ENCODE peak calls at places on chromosomes 1 and 21, in ten cellular contexts. A is PC-3, X is DND-41, G is astrocyte, Q is mammary epithelial cell, R is mesendoderm, P is Karpas-422, U is fibroblast of lung, H is GM23248, S is H1. W is an unnamed sample. For H3K36me3 and H3K4me1, the result is how much of the 10 kb centered on the place peaks cover.

GRCh38 chr1:205313681-205314308 is 7.8 kb downstream of the NUAK2 start:
- DNase-seq in A (no peak), X (no peak), G (peak), Q (no peak), R (peak), P (peak), U (peak), H (no peak), S (peak), W (peak)

GRCh38 chr1:162310337-162310736 is 66.3 kb downstream of the SPATA46 start:
- DNase-seq in A (peak), X (no peak), G (peak), Q (peak), R (no peak), P (no peak), U (peak), H (no peak), S (no peak), W (no peak)

GRCh38 chr1:80462006-80462405 is 1338.7 kb upstream of the ADGRL2 start:
- DNase-seq in A (no peak), X (no peak), G (no peak), Q (no peak), R (no peak), P (no peak), U (no peak), H (no peak), S (no peak), W (no peak)

GRCh38 chr1:9371391-9371935 is 78.8 kb downstream of the SPSB1 start:
- DNase-seq in A (no peak), X (no peak), G (peak), Q (no peak), R (peak), P (no peak), U (peak), H (peak), S (no peak), W (peak)

GRCh38 chr1:40593449-40594186 is 62.2 kb downstream of the ZNF684 start:
- DNase-seq in A (no peak), X (no peak), G (no peak), Q (peak), R (no peak), P (no peak), U (peak), H (no peak), S (no peak), W (peak)

GRCh38 chr1:205536759-205537361 is 32.4 kb downstream of the CDK18 start:
- DNase-seq in A (peak), X (no peak), G (no peak), Q (no peak), R (no peak), P (no peak), U (no peak), H (no peak), S (peak), W (no peak)

GRCh38 chr1:108316545-108316944 is 72.7 kb upstream of the NBPF4 start:
- DNase-seq in A (peak), X (no peak), G (no peak), Q (peak), R (peak), P (no peak), U (no peak), H (peak), S (no peak), W (peak)

GRCh38 chr1:16236091-16236494 is 890 bp downstream of the CPLANE2 start:
- DNase-seq in A (peak), X (peak), G (no peak), Q (peak), R (peak), P (peak), U (no peak), H (peak), S (no peak), W (peak)

GRCh38 chr1:226110249-226111108 is 48.0 kb downstream of the H3-3A start:
- DNase-seq in A (peak), X (peak), G (peak), Q (peak), R (peak), P (peak), U (peak), H (peak), S (peak), W (peak)

GRCh38 chr1:39481289-39481688 is 10.1 kb upstream of the BMP8A start:
- DNase-seq in A (no peak), X (no peak), G (no peak), Q (no peak), R (no peak), P (no peak), U (no peak), H (no peak), S (no peak), W (no peak)

GRCh38 chr1:198699167-198700015 is 60.6 kb downstream of the PTPRC start:
- DNase-seq in A (peak), X (peak), G (peak), Q (peak), R (peak), P (peak), U (peak), H (peak), S (peak), W (peak)

GRCh38 chr1:177206831-177207230 is 36.1 kb downstream of the BRINP2 start:
- DNase-seq in A (no peak), X (no peak), G (no peak), Q (no peak), R (no peak), P (no peak), U (peak), H (peak), S (no peak), W (no peak)

GRCh38 chr1:29551123-29551522 is 314.8 kb downstream of the PTPRU start:
- DNase-seq in A (no peak), X (no peak), G (no peak), Q (no peak), R (no peak), P (no peak), U (no peak), H (no peak), S (no peak), W (no peak)

GRCh38 chr1:162230096-162230495 is 146.6 kb downstream of the SPATA46 start:
- DNase-seq in A (peak), X (no peak), G (no peak), Q (no peak), R (peak), P (no peak), U (peak), H (peak), S (peak), W (no peak)

GRCh38 chr1:205396972-205397616 is 24.8 kb downstream of the LEMD1 start:
- DNase-seq in A (peak), X (no peak), G (no peak), Q (peak), R (peak), P (peak), U (peak), H (peak), S (no peak), W (peak)

GRCh38 chr1:112318698-112319370 is 77.2 kb upstream of the CTTNBP2NL start:
- DNase-seq in A (no peak), X (no peak), G (no peak), Q (no peak), R (no peak), P (no peak), U (no peak), H (no peak), S (no peak), W (no peak)

GRCh38 chr21:39720126-39720778 is 24.7 kb upstream of the IGSF5 start:
- DNase-seq in A (peak), X (no peak), G (no peak), Q (no peak), R (no peak), P (no peak), U (peak), H (peak), S (no peak), W (peak)

GRCh38 chr21:15210235-15210678 is 145.5 kb upstream of the NRIP1 start:
- DNase-seq in A (peak), X (no peak), G (no peak), Q (peak), R (peak), P (no peak), U (no peak), H (peak), S (no peak), W (no peak)

GRCh38 chr1:17624540-17625256 is 85.2 kb downstream of the ARHGEF10L start:
- DNase-seq in A (peak), X (no peak), G (peak), Q (peak), R (no peak), P (no peak), U (peak), H (peak), S (no peak), W (peak)

GRCh38 chr1:200095057-200095577 is 67.6 kb downstream of the NR5A2 start:
- DNase-seq in A (no peak), X (no peak), G (no peak), Q (peak), R (no peak), P (no peak), U (no peak), H (no peak), S (no peak), W (no peak)

GRCh38 chr1:5882367-5883128 is 109.7 kb downstream of the NPHP4 start:
- DNase-seq in A (no peak), X (peak), G (no peak), Q (no peak), R (no peak), P (no peak), U (no peak), H (no peak), S (no peak), W (no peak)

GRCh38 chr21:33443174-33443573 is 36.6 kb downstream of the TMEM50B start:
- DNase-seq in A (no peak), X (no peak), G (no peak), Q (no peak), R (no peak), P (no peak), U (no peak), H (no peak), S (no peak), W (no peak)

GRCh38 chr21:35252831-35253230 is 203.7 kb upstream of the RUNX1 start:
- DNase-seq in A (peak), X (no peak), G (peak), Q (no peak), R (no peak), P (peak), U (peak), H (peak), S (no peak), W (peak)

GRCh38 chr1:29397256-29397590 is 160.9 kb downstream of the PTPRU start:
- DNase-seq in A (no peak), X (no peak), G (no peak), Q (no peak), R (no peak), P (no peak), U (no peak), H (no peak), S (no peak), W (no peak)

GRCh38 chr1:58812926-58813325 is 29.1 kb upstream of the JUN start:
- DNase-seq in A (no peak), X (no peak), G (no peak), Q (peak), R (no peak), P (no peak), U (no peak), H (no peak), S (no peak), W (no peak)

GRCh38 chr1:52707927-52708655 is 9.9 kb upstream of the COA7 start:
- DNase-seq in A (peak), X (no peak), G (peak), Q (peak), R (no peak), P (no peak), U (peak), H (peak), S (no peak), W (peak)

GRCh38 chr1:83692524-83693336 is 306.2 kb downstream of the TTLL7 start:
- DNase-seq in A (peak), X (peak), G (peak), Q (no peak), R (peak), P (no peak), U (peak), H (peak), S (peak), W (peak)

GRCh38 chr1:20551161-20551560 is 1.2 kb upstream of the FAM43B start:
- DNase-seq in A (no peak), X (no peak), G (no peak), Q (no peak), R (no peak), P (no peak), U (no peak), H (no peak), S (no peak), W (no peak)

GRCh38 chr1:40794915-40795715 is 11.5 kb downstream of the KCNQ4 start:
- DNase-seq in A (no peak), X (peak), G (no peak), Q (no peak), R (no peak), P (no peak), U (no peak), H (no peak), S (no peak), W (no peak)

GRCh38 chr1:160779662-160780397 is 16.1 kb upstream of the LY9 start:
- DNase-seq in A (peak), X (peak), G (no peak), Q (no peak), R (peak), P (peak), U (no peak), H (no peak), S (peak), W (no peak)

GRCh38 chr1:44545961-44546360 is 128.3 kb downstream of the TMEM53 start:
- DNase-seq in A (peak), X (no peak), G (no peak), Q (peak), R (peak), P (no peak), U (no peak), H (no peak), S (no peak), W (no peak)

GRCh38 chr1:15430787-15431570 is 7.3 kb upstream of the CTRC start:
- DNase-seq in A (peak), X (peak), G (no peak), Q (no peak), R (peak), P (peak), U (no peak), H (peak), S (peak), W (peak)

GRCh38 chr1:30407030-30407861 is 316.1 kb downstream of the MATN1 start:
- DNase-seq in A (no peak), X (no peak), G (peak), Q (no peak), R (no peak), P (no peak), U (peak), H (peak), S (peak), W (no peak)

GRCh38 chr1:65512967-65513777 is 92.7 kb downstream of the LEPR start:
- DNase-seq in A (no peak), X (no peak), G (no peak), Q (peak), R (no peak), P (no peak), U (peak), H (peak), S (no peak), W (peak)

GRCh38 chr1:28926629-28927441 is 12.5 kb downstream of the EPB41 start:
- DNase-seq in A (no peak), X (peak), G (no peak), Q (no peak), R (peak), P (no peak), U (no peak), H (no peak), S (peak), W (no peak)

GRCh38 chr1:56561227-56562019 is 17.9 kb downstream of the PLPP3 start:
- DNase-seq in A (no peak), X (no peak), G (no peak), Q (no peak), R (no peak), P (no peak), U (no peak), H (no peak), S (no peak), W (no peak)

GRCh38 chr1:160544647-160545046 is 21.6 kb upstream of the SLAMF6 start:
- DNase-seq in A (peak), X (peak), G (no peak), Q (no peak), R (peak), P (peak), U (no peak), H (peak), S (no peak), W (peak)

GRCh38 chr1:108829498-108829916 is 27.4 kb downstream of the AKNAD1 start:
- DNase-seq in A (peak), X (no peak), G (peak), Q (peak), R (no peak), P (no peak), U (peak), H (peak), S (no peak), W (no peak)

GRCh38 chr1:213194383-213194782 is 143.3 kb downstream of the RPS6KC1 start:
- DNase-seq in A (no peak), X (no peak), G (no peak), Q (no peak), R (peak), P (no peak), U (no peak), H (no peak), S (no peak), W (no peak)
- H3K9ac ChIP-seq in A (no peak), X (no peak), G (no peak), Q (no peak), R (no peak), P (no peak), U (no peak), H (no peak), S (no peak), W (no peak)

DNA sequence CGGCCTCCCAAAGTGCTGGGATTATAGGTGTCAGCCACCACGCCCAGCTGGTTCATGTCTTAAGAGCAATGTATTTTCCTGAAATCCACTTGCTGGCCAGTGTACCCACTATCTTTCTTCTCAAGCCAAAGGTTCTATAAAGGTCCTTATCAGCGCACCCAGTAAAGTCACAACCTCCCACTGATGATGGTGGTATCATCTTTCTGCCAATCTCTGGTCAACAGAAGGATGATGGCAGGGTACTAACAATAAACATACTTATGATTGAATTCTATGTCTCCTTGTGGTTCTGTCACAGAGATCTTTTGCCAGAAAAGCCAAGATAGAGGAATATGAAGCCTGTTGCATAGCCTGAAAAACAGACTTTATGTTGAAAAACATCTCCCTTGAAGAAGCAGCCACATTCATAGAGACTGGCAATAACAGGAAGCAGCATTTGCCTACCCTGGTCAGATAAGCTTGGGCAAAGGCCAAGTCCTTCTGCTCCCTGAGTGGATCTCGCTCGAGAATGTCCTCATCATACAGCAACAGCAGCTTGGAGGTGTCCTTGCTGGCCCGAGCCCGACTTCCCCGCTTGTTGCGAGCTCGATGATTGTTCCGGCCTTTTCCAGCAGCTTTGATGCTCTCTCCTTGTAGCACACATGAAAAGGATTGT is 73.0 kb downstream of the DAP3 start:
- DNase-seq in A (no peak), X (no peak), G (no peak), Q (no peak), R (no peak), P (no peak), U (no peak), H (no peak), S (no peak), W (no peak)
- H3K36me3 ChIP-seq in A (under half), X (half or more), G (under half), Q (under half), R (under half), P (under half), U (under half), H (under half), S (under half), W (half or more)

DNA sequence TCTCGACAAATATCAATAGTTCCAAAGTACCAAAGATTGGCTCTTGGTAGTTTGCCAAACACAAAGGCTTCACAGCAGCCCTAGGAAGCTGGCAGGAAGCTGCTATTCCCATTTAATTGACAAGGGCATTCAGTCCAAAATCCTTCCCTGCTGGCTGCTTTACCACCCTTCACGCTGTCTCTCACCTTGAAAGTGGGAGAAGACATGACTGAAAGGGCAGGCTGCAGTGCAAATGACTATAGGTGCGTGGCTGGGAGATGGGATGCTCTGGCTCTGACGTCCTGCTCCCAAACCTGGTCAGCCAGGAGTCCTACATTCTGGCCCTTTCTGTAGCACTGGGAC is 3.8 kb upstream of the CSF1 start:
- DNase-seq in A (no peak), X (no peak), G (no peak), Q (no peak), R (no peak), P (no peak), U (no peak), H (no peak), S (no peak), W (no peak)
- H3K4me1 ChIP-seq in A (under half), X (under half), G (under half), Q (under half), R (under half), P (under half), U (under half), H (under half), S (under half), W (under half)

GRCh38 chr21:19981938-19982337 is 1016.3 kb upstream of the NCAM2 start:
- DNase-seq in A (peak), X (no peak), G (no peak), Q (no peak), R (peak), P (no peak), U (no peak), H (no peak), S (no peak), W (no peak)

GRCh38 chr21:19987671-19988070 is 1010.5 kb upstream of the NCAM2 start:
- DNase-seq in A (no peak), X (no peak), G (no peak), Q (no peak), R (no peak), P (no peak), U (no peak), H (no peak), S (no peak), W (no peak)

GRCh38 chr21:19986396-19986795 is 1011.8 kb upstream of the NCAM2 start:
- DNase-seq in A (no peak), X (no peak), G (no peak), Q (no peak), R (no peak), P (no peak), U (no peak), H (no peak), S (no peak), W (no peak)
- H3K9ac ChIP-seq in A (no peak), X (no peak), G (no peak), Q (no peak), R (no peak), P (no peak), U (no peak), H (no peak), S (no peak), W (no peak)

GRCh38 chr1:67097305-67097704 is 37.5 kb downstream of the C1orf141 start:
- DNase-seq in A (no peak), X (no peak), G (no peak), Q (peak), R (peak), P (no peak), U (no peak), H (no peak), S (no peak), W (no peak)

GRCh38 chr1:67089685-67090208 is 35.8 kb upstream of the SLC35D1 start:
- DNase-seq in A (no peak), X (no peak), G (no peak), Q (no peak), R (no peak), P (no peak), U (no peak), H (no peak), S (no peak), W (no peak)

GRCh38 chr1:67088440-67088839 is 34.5 kb upstream of the SLC35D1 start:
- DNase-seq in A (no peak), X (no peak), G (no peak), Q (no peak), R (no peak), P (no peak), U (no peak), H (no peak), S (no peak), W (no peak)

DNA sequence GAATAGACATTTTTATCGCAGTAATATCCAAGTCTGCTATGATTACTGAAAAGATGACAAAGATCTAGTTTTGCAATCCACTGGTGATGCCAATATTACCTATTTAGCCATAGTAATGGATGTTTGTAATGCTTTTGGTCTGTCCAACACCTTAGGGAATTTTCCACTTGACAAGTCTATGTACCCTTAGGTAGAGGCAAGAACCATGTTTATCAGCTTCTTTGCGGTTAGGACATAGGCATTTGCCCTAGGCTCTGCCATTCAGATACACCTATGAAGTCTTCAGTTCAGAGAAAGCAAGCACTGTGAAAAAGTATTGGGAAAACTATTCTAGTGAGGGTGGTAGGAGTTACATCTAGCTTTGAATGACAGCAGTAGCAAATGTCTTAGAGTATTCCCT is 40.2 kb upstream of the SLC35D1 start:
- DNase-seq in A (no peak), X (no peak), G (no peak), Q (peak), R (no peak), P (no peak), U (no peak), H (no peak), S (no peak), W (no peak)
- H3K36me3 ChIP-seq in A (under half), X (under half), G (under half), Q (under half), R (under half), P (under half), U (under half), H (under half), S (under half), W (under half)